ENCODE peak calls at places on chromosomes 16 and 17, in ten cellular contexts. W is prostate gland; X is ovary; L is IMR-90; H is spleen; K is stomach; V is lung; U is CD8-positive, alpha-beta T cell; Q is endodermal cell; I is mammary epithelial cell. T is an unnamed sample. For H3K4me1 and H3K27me3, the result is how much of the 10 kb centered on the place peaks cover.

GRCh38 chr17:36723459-36723858 is 122.1 kb downstream of the MRM1 start:
- DNase-seq in X (no peak), W (no peak), L (no peak), U (no peak), K (no peak), V (no peak), Q (no peak), H (no peak), I (no peak), T (no peak)

GRCh38 chr16:75372236-75372856 is 61.0 kb downstream of the CFDP1 start:
- DNase-seq in X (no peak), I (no peak), K (no peak), H (no peak), V (no peak), U (no peak), Q (no peak), W (no peak), L (peak), T (no peak)

GRCh38 chr17:283911-284675 is 68.5 kb downstream of the RPH3AL start:
- DNase-seq in W (no peak), Q (no peak), L (no peak), V (no peak), K (no peak), X (no peak), I (no peak), U (no peak), H (peak), T (no peak)

GRCh38 chr16:53872248-53873221 is 168.6 kb downstream of the FTO start:
- DNase-seq in V (no peak), U (no peak), I (peak), Q (no peak), L (peak), K (no peak), X (no peak), H (no peak), W (no peak), T (no peak)

GRCh38 chr17:60170835-60171752 is 21.3 kb downstream of the CA4 start:
- DNase-seq in L (peak), W (no peak), I (no peak), Q (peak), K (peak), X (no peak), H (no peak), U (no peak), V (no peak), T (no peak)

GRCh38 chr16:70653809-70654771 is 7.7 kb downstream of the IL34 start:
- DNase-seq in H (peak), U (peak), W (peak), Q (peak), L (peak), I (peak), V (peak), K (peak), X (peak), T (peak)

GRCh38 chr17:14790518-14790917 is 474.6 kb downstream of the PMP22 start:
- DNase-seq in X (no peak), V (no peak), U (no peak), I (no peak), W (no peak), K (no peak), L (peak), H (no peak), Q (no peak), T (no peak)

GRCh38 chr16:83338138-83338537 is 469.6 kb upstream of the HSBP1 start:
- DNase-seq in I (no peak), H (no peak), U (no peak), Q (no peak), K (no peak), L (no peak), W (no peak), X (no peak), V (no peak), T (no peak)

DNA sequence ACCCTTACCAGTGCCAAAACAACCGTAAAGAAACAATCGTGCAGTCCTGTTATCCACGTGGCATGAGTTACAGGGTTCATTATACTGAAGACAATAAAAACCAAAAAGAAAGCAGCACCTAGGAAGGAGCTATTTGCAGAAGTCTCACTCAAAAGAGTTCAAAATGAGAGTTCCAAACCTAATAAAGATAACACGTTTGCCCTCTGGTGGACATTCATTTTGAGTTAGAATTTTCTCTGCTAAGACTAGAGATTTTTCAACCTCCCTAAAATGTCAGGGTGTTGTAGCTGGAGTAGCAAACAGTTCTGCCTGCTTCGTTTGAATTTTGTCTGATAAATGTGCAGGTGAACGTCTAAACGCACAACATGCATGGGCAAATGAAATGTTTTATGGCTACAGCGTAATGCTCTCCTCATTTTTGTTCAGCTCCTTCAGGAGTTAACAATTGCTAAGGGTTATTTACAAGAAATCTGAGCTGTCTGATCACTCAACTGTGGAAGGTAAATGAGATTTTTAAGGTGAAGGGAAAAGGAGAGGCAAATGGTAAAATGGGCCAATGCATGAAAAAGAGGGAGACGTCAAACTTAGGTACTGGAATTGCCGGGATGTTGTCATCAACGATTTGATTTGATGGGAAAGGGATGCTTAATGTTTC is 1067.9 kb upstream of the EEF2KMT start:
- DNase-seq in Q (no peak), L (no peak), W (no peak), U (no peak), H (no peak), V (no peak), I (no peak), K (no peak), X (no peak), T (no peak)
- TF ChIP-seq CTCF in Q (peak), L (no peak), W (no peak), U (no peak), H (no peak), V (no peak), I (no peak), K (no peak), X (no peak), T (no peak)

GRCh38 chr16:67213197-67214019 is 13.5 kb upstream of the TMEM208 start:
- DNase-seq in I (no peak), H (no peak), X (no peak), U (no peak), V (no peak), Q (no peak), W (no peak), K (peak), L (no peak), T (no peak)
- H3K4me1 ChIP-seq in I (under half), H (under half), X (under half), U (under half), V (under half), Q (under half), W (under half), K (under half), L (under half), T (under half)

GRCh38 chr16:27219161-27219560 is 15.8 kb downstream of the KDM8 start:
- DNase-seq in H (no peak), K (no peak), W (no peak), L (no peak), Q (no peak), U (no peak), X (no peak), V (no peak), I (no peak), T (no peak)

GRCh38 chr16:27220527-27220926 is 17.2 kb downstream of the KDM8 start:
- DNase-seq in U (no peak), I (no peak), L (no peak), V (no peak), H (no peak), K (no peak), Q (no peak), X (no peak), W (no peak), T (no peak)

GRCh38 chr16:27218756-27219155 is 15.4 kb downstream of the KDM8 start:
- DNase-seq in W (no peak), U (no peak), I (no peak), X (no peak), K (no peak), L (no peak), H (peak), V (no peak), Q (no peak), T (no peak)

GRCh38 chr16:27220991-27221390 is 17.7 kb downstream of the KDM8 start:
- DNase-seq in U (no peak), X (no peak), K (no peak), W (no peak), Q (no peak), H (no peak), I (no peak), V (no peak), L (no peak), T (no peak)

DNA sequence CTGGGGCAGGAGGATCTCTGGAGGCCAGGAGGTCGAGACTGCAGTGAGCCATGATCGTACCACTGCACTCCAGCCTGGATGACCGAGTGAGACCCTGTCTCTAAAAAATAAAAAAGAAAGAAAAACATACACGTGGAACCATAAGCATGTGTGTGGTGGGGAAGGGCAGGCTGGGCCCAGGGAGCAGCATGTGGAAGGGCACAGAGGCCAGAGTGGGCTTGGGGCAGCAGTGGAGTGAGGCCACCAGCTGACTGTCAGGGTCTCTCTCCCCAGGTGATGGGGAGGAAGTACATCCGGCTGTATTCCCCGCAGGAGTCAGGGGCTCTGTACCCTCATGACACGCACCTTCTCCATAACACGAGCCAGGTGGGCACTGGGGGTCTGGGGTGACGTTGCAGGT is 16.8 kb downstream of the KDM8 start:
- DNase-seq in Q (no peak), H (no peak), L (no peak), I (no peak), V (no peak), X (no peak), W (no peak), K (no peak), U (no peak), T (no peak)
- H3K27me3 ChIP-seq in Q (under half), H (under half), L (under half), I (under half), V (under half), X (under half), W (under half), K (under half), U (under half), T (under half)

DNA sequence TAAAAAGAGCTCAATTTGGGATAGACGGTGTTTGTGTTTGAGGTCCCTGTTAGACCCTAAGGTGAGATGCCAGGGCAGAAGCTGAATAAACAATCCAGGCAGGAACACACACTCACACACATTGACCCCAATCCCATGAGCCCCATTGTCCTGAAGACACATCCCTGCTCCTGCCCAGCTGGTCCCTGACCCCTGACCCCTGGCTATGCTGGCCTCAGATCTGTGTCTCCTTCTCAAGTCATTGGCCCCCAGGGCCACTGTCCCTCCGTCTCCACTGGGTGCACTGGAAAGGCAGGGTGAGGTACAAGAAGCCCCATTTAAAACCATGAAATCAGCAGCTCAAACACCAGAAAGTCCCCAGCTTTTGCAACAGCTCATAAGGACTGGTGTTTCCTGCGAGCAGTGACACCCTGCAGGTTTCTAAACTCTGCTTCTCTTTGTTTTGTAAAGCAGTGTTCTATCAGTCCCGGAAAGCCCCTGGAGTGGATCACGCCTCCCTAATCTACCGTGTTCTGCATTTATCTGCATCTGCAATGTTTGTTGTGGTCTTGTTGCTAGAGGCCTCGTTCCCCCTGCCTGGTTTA is 18.0 kb upstream of the ASGR2 start:
- DNase-seq in H (peak), K (no peak), U (peak), W (no peak), L (no peak), X (no peak), Q (peak), I (no peak), V (no peak), T (no peak)
- TF ChIP-seq CTCF in H (no peak), K (no peak), U (no peak), W (no peak), L (no peak), X (no peak), Q (no peak), I (no peak), V (no peak), T (no peak)

GRCh38 chr16:851209-851810 is 50.8 kb upstream of the GNG13 start:
- DNase-seq in X (no peak), H (no peak), I (no peak), Q (no peak), W (no peak), K (no peak), V (no peak), L (no peak), U (no peak), T (no peak)

GRCh38 chr16:851871-852270 is 51.3 kb upstream of the GNG13 start:
- DNase-seq in Q (no peak), K (no peak), H (no peak), X (no peak), U (no peak), L (no peak), W (no peak), I (no peak), V (no peak), T (no peak)

GRCh38 chr16:852451-853185 is 52.1 kb upstream of the GNG13 start:
- DNase-seq in U (no peak), K (no peak), L (no peak), I (no peak), V (no peak), X (no peak), W (no peak), H (no peak), Q (no peak), T (peak)

GRCh38 chr16:848510-849253 is 48.1 kb upstream of the GNG13 start:
- DNase-seq in L (no peak), H (no peak), X (no peak), U (no peak), W (no peak), V (no peak), K (no peak), I (no peak), Q (no peak), T (no peak)

GRCh38 chr16:850668-851067 is 50.1 kb upstream of the GNG13 start:
- DNase-seq in W (no peak), V (no peak), X (no peak), H (no peak), L (no peak), U (no peak), I (no peak), Q (no peak), K (no peak), T (no peak)
- H3K4me1 ChIP-seq in W (under half), V (under half), X (under half), H (under half), L (under half), U (under half), I (under half), Q (under half), K (under half), T (under half)

DNA sequence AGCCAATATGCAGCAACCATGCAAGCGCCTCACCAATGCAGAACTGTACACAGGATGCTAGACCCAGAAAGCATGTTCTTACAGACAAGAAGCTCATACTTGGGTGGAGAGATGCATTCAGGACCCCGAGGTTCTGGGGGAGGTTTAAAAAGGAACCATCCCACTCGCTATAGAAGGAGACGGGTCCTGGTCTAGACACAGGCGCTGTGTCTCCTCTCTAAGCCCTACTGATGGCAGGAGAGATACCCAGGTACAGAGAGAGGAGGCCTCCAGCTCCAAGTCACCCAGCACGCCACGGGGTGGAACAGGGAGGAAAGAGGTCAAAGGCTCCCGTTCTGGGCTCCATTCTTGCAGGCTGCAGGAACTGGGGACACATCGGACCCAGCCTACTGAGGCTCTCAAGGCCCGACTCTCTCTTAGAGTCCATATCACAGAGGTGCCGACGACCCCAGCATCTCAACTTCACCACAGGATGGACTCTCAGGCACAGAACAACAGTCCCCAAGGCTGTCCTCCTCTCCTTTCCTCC is 28.0 kb downstream of the SRCIN1 start:
- DNase-seq in L (no peak), X (no peak), I (no peak), K (no peak), W (no peak), V (no peak), Q (no peak), U (no peak), H (no peak), T (no peak)
- H3K27me3 ChIP-seq in L (half or more), X (under half), I (under half), K (half or more), W (under half), V (under half), Q (half or more), U (under half), H (half or more), T (under half)

DNA sequence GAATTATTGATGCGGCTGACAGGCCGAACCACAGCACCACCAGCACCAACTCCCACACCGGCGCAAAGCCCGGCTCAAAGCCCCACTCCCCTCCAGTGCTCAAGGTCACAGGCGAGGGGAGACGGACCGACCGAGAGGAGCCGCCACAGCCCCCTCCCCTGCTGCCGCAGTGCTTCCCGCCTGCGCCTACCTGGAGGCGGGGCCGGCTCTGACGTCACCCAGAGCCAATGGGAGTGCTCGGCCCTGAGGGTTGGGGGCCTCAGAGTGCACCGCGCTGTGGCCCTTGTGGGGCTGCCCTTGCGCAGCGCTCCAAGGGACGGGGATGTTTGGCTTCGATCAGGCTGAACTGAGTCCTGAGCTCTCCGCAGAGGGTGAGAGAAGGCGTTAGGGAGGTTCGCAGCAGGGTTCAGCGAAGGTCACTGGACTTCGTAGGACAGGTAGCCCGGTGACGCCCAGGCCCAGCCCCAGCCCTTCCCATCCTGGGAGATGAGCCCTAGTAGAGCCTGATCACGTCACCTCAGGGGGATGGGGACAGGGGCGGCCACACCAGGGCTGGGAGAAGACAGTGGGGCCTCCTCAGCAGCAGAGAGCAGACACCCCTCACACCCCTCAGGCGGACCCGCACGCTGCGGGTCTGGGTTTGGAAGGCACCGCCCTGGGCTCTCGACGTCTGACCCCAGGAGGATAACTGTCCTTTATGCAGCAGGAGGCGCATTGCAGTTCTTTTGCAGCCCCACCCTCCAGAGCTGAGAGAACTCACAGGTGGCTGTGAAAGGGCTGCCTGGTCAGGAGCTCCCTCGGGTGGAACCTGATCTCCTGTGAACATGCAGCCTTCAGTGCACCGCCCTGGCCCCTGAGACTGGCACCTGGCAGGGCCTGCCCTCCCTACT is 1.5 kb downstream of the NDRG4 start:
- DNase-seq in X (peak), Q (peak), L (no peak), U (peak), K (peak), H (peak), I (no peak), W (no peak), V (no peak), T (peak)
- TF ChIP-seq CTCF in X (no peak), Q (no peak), L (no peak), U (no peak), K (no peak), H (no peak), I (no peak), W (no peak), V (no peak), T (no peak)